ENCODE peak calls at places on chromosomes 7 and 10, in four cellular contexts. B is fibroblast of lung, H is HepG2, A is GM23248. R is an unnamed sample. For H3K79me2 and H3K36me3, the result is how much of the 10 kb centered on the place peaks cover.

GRCh38 chr10:111233439-111233838 is 156.6 kb downstream of the ADRA2A start:
- DNase-seq in B (no peak), H (no peak), A (peak), R (no peak)

GRCh38 chr10:100007239-100008141 is 2.3 kb downstream of the DNMBP start:
- DNase-seq in B (peak), H (no peak), A (peak), R (no peak)

GRCh38 chr10:2909921-2910320 is 157.4 kb upstream of the PFKP start:
- DNase-seq in B (no peak), H (no peak), A (no peak), R (no peak)

GRCh38 chr10:28113202-28113601 is 114.3 kb upstream of the ODAD2 start:
- DNase-seq in B (no peak), H (no peak), A (no peak), R (no peak)

GRCh38 chr10:4033341-4033896 is 248.4 kb upstream of the KLF6 start:
- DNase-seq in B (no peak), H (no peak), A (no peak), R (no peak)

GRCh38 chr10:102779680-102780079 is 35.9 kb downstream of the WBP1L start:
- DNase-seq in B (peak), H (no peak), A (peak), R (no peak)

GRCh38 chr10:111076682-111077661 is at the start of gene ADRA2A:
- DNase-seq in B (peak), H (no peak), A (peak), R (no peak)

GRCh38 chr10:51462076-51462779 is 237.2 kb downstream of the CSTF2T start:
- DNase-seq in B (peak), H (no peak), A (no peak), R (no peak)

GRCh38 chr7:105745681-105746330 is 130.6 kb downstream of the ATXN7L1 start:
- DNase-seq in B (no peak), H (no peak), A (no peak), R (no peak)

GRCh38 chr10:50991496-50992355 is 82.6 kb upstream of the PRKG1 start:
- DNase-seq in B (peak), H (no peak), A (peak), R (no peak)

GRCh38 chr7:143359769-143360168 is 2.7 kb downstream of the FAM131B start:
- DNase-seq in B (no peak), H (no peak), A (no peak), R (no peak)

GRCh38 chr10:48450811-48451466 is 144.5 kb downstream of the MAPK8 start:
- DNase-seq in B (no peak), H (no peak), A (no peak), R (no peak)

GRCh38 chr7:96397936-96398596 is 76.2 kb upstream of the SLC25A13 start:
- DNase-seq in B (peak), H (no peak), A (peak), R (no peak)

GRCh38 chr7:125112741-125113309 is 183.2 kb upstream of the POT1 start:
- DNase-seq in B (no peak), H (no peak), A (no peak), R (no peak)

GRCh38 chr7:100949931-100950443 is 653 bp downstream of the MUC3A start:
- DNase-seq in B (no peak), H (no peak), A (no peak), R (no peak)

GRCh38 chr7:96331233-96331632 is 9.3 kb upstream of the SLC25A13 start:
- DNase-seq in B (no peak), H (peak), A (no peak), R (no peak)

GRCh38 chr7:106568680-106569499 is 92.1 kb downstream of the CCDC71L start:
- DNase-seq in B (peak), H (no peak), A (peak), R (no peak)

GRCh38 chr7:149027560-149028345 is 552 bp downstream of the PDIA4 start:
- DNase-seq in B (peak), H (no peak), A (peak), R (peak)

GRCh38 chr10:98400482-98400881 is 14.5 kb downstream of the PYROXD2 start:
- DNase-seq in B (no peak), H (no peak), A (peak), R (no peak)

GRCh38 chr10:22849077-22849810 is 78.6 kb upstream of the ARMC3 start:
- DNase-seq in B (peak), H (peak), A (peak), R (no peak)

GRCh38 chr10:127012769-127013152 is 107.5 kb downstream of the DOCK1 start:
- DNase-seq in B (peak), H (no peak), A (peak), R (no peak)

GRCh38 chr7:74093671-74094223 is 10.1 kb downstream of the LIMK1 start:
- DNase-seq in B (no peak), H (no peak), A (no peak), R (peak)

GRCh38 chr10:122149607-122150505 is 121.2 kb upstream of the BTBD16 start:
- DNase-seq in B (no peak), H (no peak), A (peak), R (no peak)

GRCh38 chr7:93117327-93117726 is 452 bp downstream of the SAMD9 start:
- DNase-seq in B (peak), H (no peak), A (peak), R (peak)

GRCh38 chr10:95214793-95215192 is 20.8 kb downstream of the ACSM6 start:
- DNase-seq in B (peak), H (no peak), A (peak), R (no peak)

GRCh38 chr7:15555385-15555859 is 6.4 kb downstream of the AGMO start:
- DNase-seq in B (no peak), H (peak), A (peak), R (no peak)

GRCh38 chr7:39504963-39505362 is 61.2 kb upstream of the YAE1 start:
- DNase-seq in B (peak), H (no peak), A (peak), R (no peak)

GRCh38 chr10:101056365-101057151 is 5.2 kb upstream of the KAZALD1 start:
- DNase-seq in B (no peak), H (no peak), A (no peak), R (no peak)
- H3K79me2 ChIP-seq in B (under half), H (under half), A (under half), R (under half)

GRCh38 chr7:55552320-55553086 is 19.8 kb downstream of the VOPP1 start:
- DNase-seq in B (peak), H (no peak), A (peak), R (no peak)

GRCh38 chr7:55553087-55553345 is 19.3 kb downstream of the VOPP1 start:
- DNase-seq in B (no peak), H (no peak), A (no peak), R (no peak)

GRCh38 chr7:55555160-55555559 is 17.1 kb downstream of the VOPP1 start:
- DNase-seq in B (no peak), H (no peak), A (no peak), R (no peak)

GRCh38 chr7:55556031-55556430 is 16.3 kb downstream of the VOPP1 start:
- DNase-seq in B (no peak), H (no peak), A (no peak), R (no peak)

GRCh38 chr7:55554055-55554454 is 18.2 kb downstream of the VOPP1 start:
- DNase-seq in B (no peak), H (no peak), A (no peak), R (no peak)
- H3K36me3 ChIP-seq in B (under half), H (under half), A (under half), R (under half)

DNA sequence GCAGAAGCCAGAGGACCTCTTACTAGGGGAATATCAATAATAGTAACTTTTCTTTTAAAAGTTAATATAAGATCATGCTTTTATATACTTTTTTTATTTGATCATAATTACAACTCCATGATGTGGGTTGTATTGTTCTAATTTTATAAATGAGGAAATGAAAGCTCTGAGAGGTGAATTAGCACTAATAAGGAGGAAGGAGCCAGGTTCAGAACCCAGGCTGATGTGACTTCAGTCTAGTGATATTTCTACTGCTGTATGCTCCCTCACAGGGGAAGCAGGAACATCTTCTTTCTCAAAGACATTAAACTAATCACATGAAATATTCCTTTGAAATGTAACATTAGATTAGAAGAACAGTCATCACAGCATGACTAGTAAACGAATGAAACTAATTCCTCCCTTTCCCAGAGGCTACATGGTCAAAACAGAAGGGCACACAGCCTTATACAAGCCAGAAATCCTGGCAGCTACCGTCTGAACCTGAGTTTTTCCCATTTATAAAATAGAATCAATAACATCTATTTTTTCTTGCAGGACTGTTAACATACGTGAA is 81.4 kb upstream of the GJD4 start:
- DNase-seq in B (no peak), H (no peak), A (no peak), R (peak)
- H3K79me2 ChIP-seq in B (under half), H (under half), A (half or more), R (under half)

GRCh38 chr10:73828166-73828565 is 16.8 kb upstream of the NDST2 start:
- DNase-seq in B (no peak), H (no peak), A (no peak), R (no peak)
- H3K36me3 ChIP-seq in B (under half), H (under half), A (under half), R (under half)

GRCh38 chr10:86480571-86480970 is 41.0 kb downstream of the WAPL start:
- DNase-seq in B (no peak), H (no peak), A (no peak), R (no peak)
- H3K79me2 ChIP-seq in B (under half), H (under half), A (half or more), R (under half)

GRCh38 chr10:71302451-71302850 is 16.6 kb upstream of the SLC29A3 start:
- DNase-seq in B (no peak), H (no peak), A (no peak), R (no peak)
- H3K36me3 ChIP-seq in B (under half), H (under half), A (under half), R (under half)

R was measured in Karpas-422.